ENCODE peak calls at places on chromosomes 16 and 17, in seven cellular contexts. F, Y, T, C, E, K and N are unnamed samples.

GRCh38 chr17:64572682-64573154 is 65.9 kb downstream of the CEP95 start:
- DNase-seq in T (no peak), K (no peak), C (no peak), E (peak; percentile 58), F (no peak), Y (no peak), N (no peak)

GRCh38 chr17:59753522-59754467 is 46.3 kb downstream of the VMP1 start:
- DNase-seq in E (peak; percentile 95), Y (peak; percentile 83), C (peak; percentile 88), T (peak; percentile 72), F (peak; percentile 91), K (no peak), N (no peak)

GRCh38 chr16:87945351-87946042 is 5.7 kb upstream of the BANP start:
- DNase-seq in K (peak; percentile 78), T (peak; percentile 83), C (peak; percentile 90), F (peak; percentile 85), E (peak; percentile 75), Y (no peak), N (peak; percentile 92)

GRCh38 chr17:57637668-57638010 is 107.5 kb downstream of the CCDC182 start:
- DNase-seq in Y (no peak), K (no peak), C (no peak), T (no peak), F (no peak), E (no peak), N (no peak)

GRCh38 chr17:53749178-53749577 is 73.5 kb upstream of the KIF2B start:
- DNase-seq in F (peak; percentile 44), Y (no peak), T (no peak), K (no peak), E (no peak), C (no peak), N (no peak)

GRCh38 chr16:29182501-29182900 is 197.6 kb downstream of the LAT start:
- DNase-seq in C (no peak), Y (no peak), K (no peak), E (no peak), F (no peak), T (no peak), N (no peak)

GRCh38 chr17:11921296-11921695 is 76.0 kb downstream of the ZNF18 start:
- DNase-seq in F (no peak), T (no peak), K (no peak), Y (no peak), C (no peak), E (no peak), N (no peak)

GRCh38 chr17:61218438-61218837 is 181.2 kb upstream of the TBX2 start:
- DNase-seq in C (no peak), Y (peak; percentile 33), E (no peak), K (no peak), T (no peak), F (no peak), N (no peak)

GRCh38 chr17:82752371-82753200 is 721 bp downstream of the TBCD start:
- DNase-seq in E (peak; percentile 40), K (no peak), C (no peak), T (no peak), Y (no peak), F (peak; percentile 24), N (no peak)

GRCh38 chr17:63540581-63540980 is 9.7 kb upstream of the DCAF7 start:
- DNase-seq in F (no peak), K (no peak), C (no peak), E (no peak), Y (no peak), T (no peak), N (no peak)

GRCh38 chr17:57902800-57903759 is 52.1 kb downstream of the CUEDC1 start:
- DNase-seq in F (no peak), K (peak; percentile 95), T (peak; percentile 91), E (peak; percentile 80), Y (no peak), C (peak; percentile 92), N (peak; percentile 88)

GRCh38 chr16:24729967-24730815 is 740 bp downstream of the TNRC6A start:
- DNase-seq in K (peak; percentile 33), C (no peak), T (peak; percentile 18), F (peak; percentile 51), E (peak; percentile 45), Y (no peak), N (no peak)

GRCh38 chr17:1505586-1505985 is 10.8 kb downstream of the INPP5K start:
- DNase-seq in T (no peak), E (no peak), C (no peak), K (no peak), F (no peak), Y (no peak), N (no peak)

GRCh38 chr16:160691-161190 is 5.0 kb upstream of the HBM start:
- DNase-seq in T (no peak), E (no peak), Y (no peak), F (no peak), C (no peak), K (no peak), N (no peak)

GRCh38 chr17:49050611-49051010 is 53.4 kb downstream of the IGF2BP1 start:
- DNase-seq in F (no peak), K (no peak), T (no peak), Y (no peak), C (no peak), E (no peak), N (no peak)

GRCh38 chr16:48366165-48367093 is 18.8 kb downstream of the SIAH1 start:
- DNase-seq in Y (peak; percentile 71), E (peak; percentile 77), F (peak; percentile 76), T (peak; percentile 51), C (peak; percentile 80), K (peak; percentile 53), N (no peak)

GRCh38 chr16:50627419-50627818 is 53.7 kb downstream of the SNX20 start:
- DNase-seq in C (no peak), F (peak; percentile 74), T (peak; percentile 38), K (peak; percentile 35), E (no peak), Y (no peak), N (no peak)

GRCh38 chr17:83122834-83123233 is 43.4 kb downstream of the METRNL start:
- DNase-seq in T (no peak), C (no peak), E (no peak), K (no peak), Y (no peak), F (peak; percentile 52), N (peak; percentile 20)

GRCh38 chr17:18008496-18009268 is 30.3 kb downstream of the ATPAF2 start:
- DNase-seq in E (no peak), Y (no peak), T (no peak), F (no peak), C (no peak), K (no peak), N (no peak)

DNA sequence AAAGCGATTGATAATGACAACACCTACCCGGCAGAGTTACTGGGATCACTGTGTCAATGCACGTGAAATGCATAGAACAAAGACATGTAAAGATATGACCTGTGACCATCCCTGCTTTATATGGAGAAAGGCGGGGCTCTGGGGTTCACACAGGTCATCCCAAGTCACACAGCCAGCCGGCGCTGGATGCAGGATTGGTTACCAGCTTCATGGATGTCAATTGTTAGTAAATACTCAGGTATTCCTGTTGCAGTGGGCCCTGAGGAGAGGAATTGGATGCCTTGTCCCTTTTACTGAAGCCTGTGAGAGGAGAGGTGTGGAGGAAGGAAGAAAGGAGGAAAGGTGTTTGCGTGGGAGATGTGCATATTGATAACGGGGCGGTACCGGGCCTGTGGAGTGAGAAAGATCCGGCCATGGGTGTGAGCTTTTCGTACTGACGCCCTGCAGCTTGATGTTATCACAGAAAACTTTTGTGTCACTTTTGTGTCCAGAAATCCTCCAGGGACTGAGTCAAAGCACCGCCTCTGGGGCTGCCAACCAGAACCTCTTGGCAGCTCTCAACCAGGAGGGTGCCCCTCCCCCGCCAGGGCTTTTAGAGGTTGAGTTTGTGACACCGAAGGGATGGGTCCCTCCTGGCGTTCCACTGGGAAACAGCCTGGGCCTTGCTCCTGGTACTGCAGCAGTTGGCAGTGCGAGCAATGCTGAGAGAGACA is 64.7 kb downstream of the CRISPLD2 start:
- DNase-seq in C (no peak), T (peak; percentile 44), K (peak; percentile 53), F (no peak), E (peak; percentile 10), Y (no peak), N (peak; percentile 45)
- TF ChIP-seq POLR2AphosphoS5 in C (no peak), T (no peak), K (no peak), F (no peak), E (no peak), Y (no peak), N (no peak)

GRCh38 chr16:27325736-27326135 is 12.0 kb downstream of the IL4R start:
- DNase-seq in E (no peak), F (no peak), C (no peak), T (no peak), Y (no peak), K (no peak), N (no peak)
- H3K36me3 ChIP-seq in E (peaks cover 3% of the 10 kb centered on the region), F (no peaks in the 10 kb centered on the region), C (no peaks in the 10 kb centered on the region), T (no peaks in the 10 kb centered on the region), Y (no peaks in the 10 kb centered on the region), K (no peaks in the 10 kb centered on the region), N (no peaks in the 10 kb centered on the region)

GRCh38 chr16:67430504-67431076 is 331 bp upstream of the HSD11B2 start:
- DNase-seq in C (no peak), K (peak; percentile 65), T (peak; percentile 70), E (no peak), F (peak; percentile 83), Y (no peak), N (no peak)
- H3K27ac ChIP-seq in C (peak overlapping the region; percentile 66), K (peak overlapping the region; percentile 86), T (peak overlapping the region; percentile 87), E (no peak overlapping the region), F (no peak overlapping the region), Y (no peak overlapping the region), N (peak overlapping the region; percentile 88)

GRCh38 chr16:31487720-31488629 is 5.1 kb downstream of the SLC5A2 start:
- DNase-seq in E (peak; percentile 21), K (peak; percentile 75), F (peak; percentile 89), C (no peak), Y (no peak), T (peak; percentile 39), N (no peak)
- TF ChIP-seq POLR2AphosphoS5 in E (peak; percentile 21), K (no peak), F (peak; percentile 43), C (peak; percentile 58), Y (no peak), T (peak; percentile 12), N (peak; percentile 6)

GRCh38 chr16:9095998-9096397 is 4.6 kb downstream of the HAPSTR1 start:
- DNase-seq in F (no peak), K (no peak), E (no peak), T (no peak), C (no peak), Y (no peak), N (no peak)
- H3K36me3 ChIP-seq in F (peaks cover 18% of the 10 kb centered on the region), K (peaks cover 9% of the 10 kb centered on the region), E (peaks cover 13% of the 10 kb centered on the region), T (no peaks in the 10 kb centered on the region), C (peaks cover 53% of the 10 kb centered on the region), Y (peaks cover 38% of the 10 kb centered on the region), N (no peaks in the 10 kb centered on the region)